ENCODE peak calls at places on chromosomes 11 and 22, in nine cellular contexts. K is omental fat pad, P is dorsolateral prefrontal cortex, J is endothelial cell, Q is MCF 10A, M is neural crest cell, H is AG09319, L is CD14-positive monocyte, X is astrocyte of the spinal cord. A is an unnamed sample.

GRCh38 chr11:110032957-110033570 is 60.1 kb upstream of the ZC3H12C start:
- DNase-seq in K (no peak), X (no peak), Q (no peak), H (no peak), J (no peak), P (no peak), M (no peak), L (no peak), A (no peak)

GRCh38 chr11:35304393-35304790 is 115.0 kb downstream of the SLC1A2 start:
- DNase-seq in K (no peak), J (no peak), H (peak; percentile 49), X (peak; percentile 74), L (peak; percentile 53), P (no peak), M (no peak), Q (peak; percentile 63), A (no peak)

GRCh38 chr11:6681949-6682348 is 1.2 kb downstream of the MRPL17 start:
- DNase-seq in J (peak; percentile 7), X (peak; percentile 10), K (no peak), H (no peak), L (no peak), Q (no peak), M (no peak), P (no peak), A (peak; percentile 8)

GRCh38 chr22:28799125-28799833 is 1.1 kb downstream of the XBP1 start:
- DNase-seq in M (no peak), X (peak; percentile 91), P (no peak), J (peak; percentile 14), L (peak; percentile 87), K (peak; percentile 46), H (peak; percentile 92), Q (peak; percentile 97), A (no peak)

GRCh38 chr11:27194976-27195375 is 154.4 kb downstream of the BBOX1 start:
- DNase-seq in J (no peak), L (no peak), K (no peak), Q (no peak), P (no peak), X (no peak), H (no peak), M (no peak), A (no peak)

GRCh38 chr22:18998998-18999397 is 62.9 kb upstream of the PRODH start:
- DNase-seq in X (no peak), L (no peak), K (no peak), P (no peak), M (peak; percentile 17), H (no peak), J (peak; percentile 69), Q (peak; percentile 14), A (peak; percentile 52)

GRCh38 chr11:64347171-64347867 is 7.3 kb downstream of the CCDC88B start:
- DNase-seq in J (no peak), K (no peak), X (no peak), Q (peak; percentile 83), P (no peak), H (no peak), M (no peak), L (no peak), A (no peak)

GRCh38 chr11:64628596-64628995 is 37.6 kb downstream of the SLC22A12 start:
- DNase-seq in L (no peak), Q (no peak), X (no peak), K (no peak), J (no peak), M (no peak), H (no peak), P (no peak), A (no peak)

GRCh38 chr11:119295178-119295577 is 21.8 kb downstream of the MCAM start:
- DNase-seq in K (no peak), L (no peak), J (no peak), H (peak; percentile 14), M (no peak), Q (peak; percentile 47), X (no peak), P (no peak), A (no peak)
- TF ChIP-seq CTCF in K (no peak), L (no peak), J (no peak), H (no peak), M (no peak), Q (peak; percentile 26), X (no peak), P (no peak), A (no peak)

DNA sequence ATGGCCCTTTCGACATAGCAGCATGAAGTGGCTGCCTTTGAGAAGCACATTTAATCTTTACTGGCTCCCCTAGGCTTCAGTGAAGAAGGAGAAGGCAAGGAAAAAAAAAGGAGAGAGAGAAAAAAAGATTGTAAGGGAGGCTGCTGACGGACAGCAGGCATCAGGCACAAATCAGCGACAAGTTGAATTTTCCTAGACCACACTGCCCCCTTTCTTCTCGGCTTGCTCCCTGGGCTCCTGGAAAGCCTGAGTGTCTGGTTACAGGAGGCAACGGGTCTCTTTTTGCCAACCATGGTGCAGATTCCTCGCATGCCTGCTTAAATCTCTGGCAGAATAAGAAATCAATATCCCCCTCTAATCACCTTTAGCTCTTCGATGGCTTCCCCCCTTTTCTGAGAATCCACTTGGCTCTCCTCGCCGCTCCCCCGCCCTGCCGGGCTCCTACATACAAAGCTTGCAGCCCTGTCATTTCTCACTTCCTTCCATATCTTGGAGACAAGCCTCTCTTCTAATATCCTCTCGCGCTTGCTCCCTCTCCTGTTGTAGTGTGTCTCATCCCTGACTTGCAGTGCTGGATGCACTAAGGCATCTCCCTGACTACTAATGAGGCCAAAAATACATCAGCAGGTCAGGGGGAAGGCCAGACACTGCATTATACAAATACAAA is 14.3 kb downstream of the BLID start:
- DNase-seq in Q (peak; percentile 85), P (peak; percentile 46), J (peak; percentile 61), L (no peak), H (peak; percentile 80), X (peak; percentile 89), M (peak; percentile 57), K (peak; percentile 25), A (peak; percentile 55)
- TF ChIP-seq CTCF in Q (peak; percentile 41), P (peak; percentile 93), J (peak; percentile 18), L (no peak), H (peak; percentile 64), X (peak; percentile 60), M (peak; percentile 65), K (no peak), A (peak; percentile 49)

GRCh38 chr22:44311104-44311854 is 1.5 kb downstream of the SHISAL1 start:
- DNase-seq in X (no peak), L (no peak), P (no peak), K (no peak), J (no peak), H (no peak), Q (no peak), M (no peak), A (no peak)
- TF ChIP-seq CTCF in X (peak; percentile 6), L (no peak), P (no peak), K (no peak), J (no peak), H (no peak), Q (no peak), M (no peak), A (no peak)

DNA sequence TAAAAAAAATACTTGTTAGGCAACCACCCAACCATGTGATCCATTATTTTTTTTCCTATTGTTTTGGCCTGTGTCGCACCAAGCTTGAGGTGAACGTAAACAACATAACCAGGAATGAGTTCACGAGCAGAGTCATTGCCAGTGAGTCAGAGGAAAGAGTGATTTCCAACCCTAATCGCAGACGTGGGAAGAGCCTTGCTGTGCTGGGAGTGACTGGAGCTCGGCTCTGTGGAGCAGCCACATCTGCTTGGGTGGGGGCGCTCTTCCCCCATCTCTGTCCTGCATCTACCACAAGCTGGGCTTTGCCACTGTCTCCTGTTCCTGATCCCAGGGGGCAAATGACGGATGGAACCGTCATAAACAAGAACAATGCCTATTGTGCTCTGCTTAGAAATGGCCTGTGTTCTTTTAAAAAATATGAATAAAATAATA is 210.0 kb downstream of the KIRREL3 start:
- DNase-seq in H (peak; percentile 71), X (peak; percentile 89), M (no peak), P (peak; percentile 48), K (no peak), L (no peak), J (no peak), Q (peak; percentile 12), A (no peak)
- TF ChIP-seq CTCF in H (peak; percentile 36), X (peak; percentile 33), M (no peak), P (peak; percentile 60), K (no peak), L (no peak), J (no peak), Q (no peak), A (no peak)

GRCh38 chr11:14906614-14907392 is 14.8 kb upstream of the CYP2R1 start:
- DNase-seq in J (no peak), L (no peak), X (no peak), K (no peak), M (no peak), Q (no peak), H (no peak), P (no peak), A (no peak)

GRCh38 chr11:14902650-14903350 is 10.8 kb upstream of the CYP2R1 start:
- DNase-seq in H (no peak), L (no peak), Q (peak; percentile 85), X (peak; percentile 45), K (no peak), J (no peak), M (no peak), P (no peak), A (no peak)

GRCh38 chr11:14907411-14908213 is 15.6 kb upstream of the CYP2R1 start:
- DNase-seq in M (peak; percentile 78), Q (peak; percentile 70), P (peak; percentile 81), X (peak; percentile 27), L (peak; percentile 83), J (peak; percentile 85), H (no peak), K (peak; percentile 87), A (peak; percentile 81)

GRCh38 chr11:14904745-14905103 is 12.7 kb upstream of the CYP2R1 start:
- DNase-seq in X (peak; percentile 66), H (no peak), L (peak; percentile 73), J (peak; percentile 87), M (no peak), P (peak; percentile 65), K (peak; percentile 67), Q (peak; percentile 4), A (peak; percentile 35)

GRCh38 chr11:14905104-14906033 is 13.3 kb upstream of the CYP2R1 start:
- DNase-seq in J (peak; percentile 71), L (peak; percentile 61), M (no peak), Q (no peak), X (peak; percentile 44), P (no peak), H (no peak), K (no peak), A (no peak)
- TF ChIP-seq CTCF in J (peak; percentile 71), L (peak; percentile 89), M (peak; percentile 9), Q (no peak), X (peak; percentile 72), P (peak; percentile 65), H (peak; percentile 35), K (no peak), A (no peak)

GRCh38 chr22:45893516-45893915 is 83.4 kb downstream of the WNT7B start:
- DNase-seq in Q (no peak), K (no peak), X (no peak), L (no peak), H (no peak), J (no peak), P (no peak), M (no peak), A (no peak)
- TF ChIP-seq CTCF in Q (no peak), K (no peak), X (no peak), L (no peak), H (no peak), J (no peak), P (no peak), M (no peak), A (no peak)

DNA sequence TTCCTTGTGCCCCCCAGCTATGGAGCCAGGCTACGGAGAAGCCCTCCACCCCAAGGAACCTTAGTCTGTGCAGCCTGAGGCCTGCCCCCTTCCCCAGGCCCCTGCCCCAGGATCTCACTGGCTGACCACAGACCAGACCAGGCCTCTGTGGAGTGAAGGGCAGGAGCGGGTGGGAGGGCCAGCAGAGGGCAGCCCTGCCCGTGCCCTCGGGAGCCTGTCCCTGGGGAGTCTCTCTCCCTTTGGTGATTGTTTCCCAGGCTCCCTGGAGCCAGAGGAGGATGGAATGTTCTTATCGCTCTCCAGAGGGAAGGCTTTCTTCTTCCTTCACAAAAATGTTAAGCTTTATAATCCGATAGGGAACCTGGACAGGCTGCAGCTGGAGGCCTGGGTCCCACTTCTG is 455.3 kb downstream of the SOX6 start:
- DNase-seq in H (no peak), P (no peak), J (no peak), K (no peak), Q (no peak), L (no peak), M (no peak), X (no peak), A (peak; percentile 19)
- TF ChIP-seq CTCF in H (no peak), P (peak; percentile 28), J (no peak), K (no peak), Q (no peak), L (no peak), M (no peak), X (no peak), A (no peak)

A was measured in nephron progenitor cell.